ENCODE peak calls at places on chromosomes 2 and 18, in four cellular contexts. W is transverse colon, R is A549, S is tibial artery. O is an unnamed sample.

GRCh38 chr2:68693947-68694346 is 40.7 kb upstream of the ARHGAP25 start:
- DNase-seq in W (no peak), R (no peak), S (no peak), O (no peak)

GRCh38 chr2:189702071-189702470 is 27.6 kb downstream of the ANKAR start:
- DNase-seq in W (no peak), R (no peak), S (no peak), O (peak; percentile 7)

GRCh38 chr2:220946552-220946951 is 625.6 kb downstream of the EPHA4 start:
- DNase-seq in W (no peak), R (no peak), S (no peak), O (no peak)

GRCh38 chr2:105744091-105744908 is 412 bp upstream of the NCK2 start:
- DNase-seq in W (peak; percentile 71), R (peak; percentile 47), S (peak; percentile 72), O (peak; percentile 71)

GRCh38 chr2:27059141-27059820 is 7.8 kb downstream of the AGBL5 start:
- DNase-seq in W (no peak), R (no peak), S (no peak), O (no peak)

GRCh38 chr18:58535340-58536186 is 93.3 kb downstream of the ALPK2 start:
- DNase-seq in W (no peak), R (no peak), S (no peak), O (peak; percentile 39)

GRCh38 chr18:30544141-30544540 is 498.4 kb downstream of the DSC3 start:
- DNase-seq in W (no peak), R (no peak), S (no peak), O (no peak)

GRCh38 chr2:204012081-204012653 is 75.6 kb downstream of the ICOS start:
- DNase-seq in W (peak; percentile 16), R (no peak), S (no peak), O (no peak)

GRCh38 chr2:182980652-182981051 is 57.6 kb downstream of the NCKAP1 start:
- DNase-seq in W (no peak), R (no peak), S (no peak), O (no peak)

GRCh38 chr2:213995400-213996105 is 415.3 kb upstream of the VWC2L start:
- DNase-seq in W (no peak), R (peak; percentile 42), S (no peak), O (no peak)

GRCh38 chr18:7512326-7512725 is 54.8 kb upstream of the PTPRM start:
- DNase-seq in W (no peak), R (no peak), S (no peak), O (no peak)

GRCh38 chr2:11073791-11074190 is 81.5 kb upstream of the SLC66A3 start:
- DNase-seq in W (no peak), R (no peak), S (no peak), O (no peak)

GRCh38 chr2:111896576-111896975 is 1.8 kb upstream of the MERTK start:
- DNase-seq in W (no peak), R (no peak), S (no peak), O (no peak)

GRCh38 chr18:23243178-23243577 is 107.9 kb downstream of the CABLES1 start:
- DNase-seq in W (no peak), R (no peak), S (no peak), O (no peak)

GRCh38 chr18:29234751-29235150 is 1057.8 kb upstream of the CDH2 start:
- DNase-seq in W (no peak), R (no peak), S (no peak), O (no peak)

GRCh38 chr18:67864677-67865340 is 348.3 kb upstream of the DSEL start:
- DNase-seq in W (no peak), R (no peak), S (no peak), O (no peak)

DNA sequence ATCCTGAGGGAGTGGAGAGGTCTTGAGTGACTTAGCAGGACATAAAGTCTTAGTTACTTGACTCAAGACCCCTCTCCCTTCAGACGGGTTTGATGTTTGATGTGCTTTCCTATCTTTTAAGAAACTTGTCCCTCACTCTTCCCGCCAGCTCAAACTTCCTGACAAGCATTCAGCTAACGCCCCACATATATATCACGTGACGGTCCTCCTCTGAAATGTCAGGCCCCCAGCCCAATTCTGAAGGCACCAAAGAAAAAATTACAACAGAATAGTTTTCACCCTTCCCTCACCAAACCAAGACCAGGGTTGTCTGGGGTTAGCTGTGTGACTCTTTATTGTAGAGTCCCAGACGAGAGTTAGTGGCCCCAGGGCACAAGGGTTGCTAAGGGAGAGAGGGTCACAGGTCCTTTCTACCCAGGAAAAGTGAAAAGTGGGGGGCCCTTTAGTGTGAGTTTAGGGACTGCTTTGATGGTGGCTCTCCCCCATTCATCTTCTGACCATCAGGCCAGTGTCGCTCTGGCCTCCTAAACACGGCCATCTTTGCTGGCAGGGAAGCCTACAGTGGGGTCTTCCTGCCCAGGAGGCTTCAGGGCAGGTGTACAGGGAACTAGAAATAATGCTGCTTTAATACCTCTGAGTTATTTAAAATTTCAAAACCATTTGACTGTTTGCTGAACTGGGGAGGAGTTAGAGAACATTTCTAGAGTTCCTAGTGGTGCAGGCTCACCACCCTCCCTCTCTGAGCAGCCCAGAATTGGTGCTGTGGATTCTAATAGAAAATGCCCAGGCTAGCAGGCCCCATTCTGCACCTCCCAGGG is 2.7 kb downstream of the PKDCC start:
- DNase-seq in W (no peak), R (no peak), S (peak; percentile 81), O (no peak)
- H3K4me1 ChIP-seq in W (peaks cover 60% of the 10 kb centered on the region), R (peaks cover 81% of the 10 kb centered on the region), S (peaks cover 67% of the 10 kb centered on the region), O (peaks cover 10% of the 10 kb centered on the region)

GRCh38 chr2:43133708-43134570 is 92.5 kb downstream of the ZFP36L2 start:
- DNase-seq in W (peak; percentile 83), R (no peak), S (peak; percentile 68), O (peak; percentile 89)

GRCh38 chr2:43136011-43136799 is 90.2 kb downstream of the ZFP36L2 start:
- DNase-seq in W (no peak), R (no peak), S (peak; percentile 47), O (no peak)

GRCh38 chr2:43136862-43137261 is 89.5 kb downstream of the ZFP36L2 start:
- DNase-seq in W (no peak), R (no peak), S (no peak), O (peak; percentile 96)

GRCh38 chr2:43134571-43134889 is 91.9 kb downstream of the ZFP36L2 start:
- DNase-seq in W (no peak), R (no peak), S (no peak), O (no peak)

GRCh38 chr2:43135583-43135982 is 90.8 kb downstream of the ZFP36L2 start:
- DNase-seq in W (no peak), R (no peak), S (peak; percentile 44), O (no peak)
- H3K4me1 ChIP-seq in W (peaks cover 33% of the 10 kb centered on the region), R (peaks cover 29% of the 10 kb centered on the region), S (peaks cover 15% of the 10 kb centered on the region), O (peaks cover 95% of the 10 kb centered on the region)

GRCh38 chr18:42509702-42510424 is 554.8 kb downstream of the PIK3C3 start:
- DNase-seq in W (no peak), R (no peak), S (no peak), O (no peak)
- H3K4me1 ChIP-seq in W (no peaks in the 10 kb centered on the region), R (no peaks in the 10 kb centered on the region), S (no peaks in the 10 kb centered on the region), O (no peaks in the 10 kb centered on the region)

DNA sequence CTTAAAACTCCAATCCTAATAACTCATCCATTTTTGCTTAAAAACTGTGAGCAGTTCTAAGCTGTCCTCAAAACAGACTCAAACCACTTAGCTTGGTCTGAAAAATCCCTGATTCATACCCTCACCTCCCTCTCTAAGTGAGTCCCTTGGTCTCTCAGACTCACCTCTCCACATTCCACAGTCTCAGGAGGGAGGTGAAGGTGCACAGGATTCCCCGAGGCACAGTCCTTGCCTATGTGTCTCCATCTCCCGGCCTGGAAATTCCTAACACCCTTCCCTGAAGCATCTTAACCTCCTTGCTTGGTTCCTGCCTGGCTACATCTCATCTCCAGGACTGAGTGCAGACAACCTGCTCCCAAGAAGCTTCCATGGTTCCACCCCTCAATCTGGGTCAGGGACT is 45.0 kb downstream of the CYRIA start:
- DNase-seq in W (no peak), R (no peak), S (no peak), O (no peak)
- H3K4me1 ChIP-seq in W (no peaks in the 10 kb centered on the region), R (no peaks in the 10 kb centered on the region), S (no peaks in the 10 kb centered on the region), O (no peaks in the 10 kb centered on the region)

DNA sequence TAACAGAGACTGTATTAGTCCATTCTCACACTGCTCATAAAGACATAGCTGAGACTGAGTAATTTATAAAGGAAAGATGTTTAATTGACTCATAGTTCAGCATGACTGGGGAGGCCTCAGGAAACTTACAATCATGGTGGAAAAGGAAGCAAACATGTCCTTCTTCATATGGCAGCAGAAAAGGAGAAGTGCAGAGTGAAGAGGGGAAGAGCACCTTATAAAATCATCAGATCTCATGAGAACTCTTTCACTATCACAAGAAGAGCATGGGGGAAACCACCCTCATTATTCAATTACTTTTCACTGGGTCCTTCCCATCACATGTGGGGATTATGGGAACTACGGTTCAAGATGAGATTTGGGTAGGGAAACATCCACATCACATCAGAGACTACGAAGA is 43.0 kb upstream of the CAVIN2 start:
- DNase-seq in W (no peak), R (no peak), S (no peak), O (no peak)
- H3K4me1 ChIP-seq in W (peaks cover 2% of the 10 kb centered on the region), R (peaks cover 23% of the 10 kb centered on the region), S (no peaks in the 10 kb centered on the region), O (no peaks in the 10 kb centered on the region)

DNA sequence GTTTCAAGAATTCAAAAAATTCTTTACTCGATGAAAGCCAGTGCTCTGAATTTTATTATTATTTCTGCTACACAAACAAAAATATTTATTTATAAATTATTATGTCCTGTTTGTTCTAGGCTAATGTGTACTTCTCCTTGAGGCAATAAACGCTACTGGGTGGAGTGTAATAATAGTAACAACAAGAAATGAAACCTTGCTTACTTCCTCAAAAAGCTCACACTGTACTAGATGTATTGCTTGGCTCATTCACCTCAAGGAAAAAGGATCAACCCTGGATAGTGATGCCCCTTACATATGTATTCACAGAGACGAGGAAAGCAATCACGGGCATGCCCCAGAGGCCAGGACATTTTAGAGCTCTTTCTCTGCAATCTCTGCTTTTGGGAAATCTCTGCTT is 685.6 kb upstream of the NXPH2 start:
- DNase-seq in W (no peak), R (no peak), S (no peak), O (no peak)
- H3K4me1 ChIP-seq in W (no peaks in the 10 kb centered on the region), R (no peaks in the 10 kb centered on the region), S (no peaks in the 10 kb centered on the region), O (no peaks in the 10 kb centered on the region)

O was measured in CD4-positive, CD25-positive, alpha-beta regulatory T cell.